ENCODE peak calls at places on chromosomes 2 and 18, in six cellular contexts. N is AG09309, K is kidney epithelial cell, C is choroid plexus epithelial cell, O is A549, I is left ventricle myocardium inferior. B is an unnamed sample.

GRCh38 chr2:201262718-201263117 is 2.4 kb downstream of the CASP8 start:
- DNase-seq in O (no peak), K (no peak), C (no peak), I (no peak), N (no peak), B (no peak)

GRCh38 chr2:75403991-75404428 is 156.7 kb downstream of the EVA1A start:
- DNase-seq in C (peak; percentile 77), K (peak; percentile 7), N (peak; percentile 14), O (peak; percentile 17), I (no peak), B (peak; percentile 62)

GRCh38 chr2:54891901-54892300 is 158.3 kb downstream of the RTN4 start:
- DNase-seq in C (no peak), O (no peak), N (no peak), I (no peak), K (no peak), B (no peak)

GRCh38 chr2:134398300-134398699 is 144.4 kb downstream of the MGAT5 start:
- DNase-seq in O (no peak), I (no peak), N (no peak), K (no peak), C (peak; percentile 83), B (peak; percentile 53)

GRCh38 chr2:41873102-41873501 is 174.7 kb upstream of the PKDCC start:
- DNase-seq in C (peak; percentile 51), O (no peak), I (no peak), N (no peak), K (no peak), B (no peak)

GRCh38 chr2:225196579-225196978 is 154.3 kb upstream of the DOCK10 start:
- DNase-seq in I (no peak), K (no peak), N (no peak), O (no peak), C (peak; percentile 39), B (peak; percentile 39)

GRCh38 chr18:79855147-79855910 is 57.6 kb downstream of the KCNG2 start:
- DNase-seq in I (no peak), K (no peak), N (no peak), C (no peak), O (no peak), B (no peak)

GRCh38 chr2:124607679-124608078 is 582.6 kb downstream of the CNTNAP5 start:
- DNase-seq in O (no peak), K (no peak), I (no peak), N (no peak), C (no peak), B (no peak)

GRCh38 chr2:174495365-174496012 is 8.7 kb upstream of the GPR155 start:
- DNase-seq in K (no peak), C (peak; percentile 18), N (no peak), O (no peak), I (no peak), B (no peak)

GRCh38 chr18:58476022-58476421 is 152.9 kb downstream of the ALPK2 start:
- DNase-seq in O (no peak), C (no peak), K (no peak), N (no peak), I (no peak), B (no peak)

GRCh38 chr2:224086226-224086911 is 47.3 kb upstream of the SERPINE2 start:
- DNase-seq in C (peak; percentile 89), N (peak; percentile 96), O (peak; percentile 57), I (no peak), K (peak; percentile 77), B (peak; percentile 99)

GRCh38 chr18:28062446-28062845 is 114.5 kb downstream of the CDH2 start:
- DNase-seq in K (no peak), N (peak; percentile 63), O (no peak), C (peak; percentile 41), I (no peak), B (no peak)

GRCh38 chr2:215899111-215900074 is 114.0 kb downstream of the MREG start:
- DNase-seq in C (no peak), N (peak; percentile 92), O (no peak), I (no peak), K (no peak), B (no peak)

DNA sequence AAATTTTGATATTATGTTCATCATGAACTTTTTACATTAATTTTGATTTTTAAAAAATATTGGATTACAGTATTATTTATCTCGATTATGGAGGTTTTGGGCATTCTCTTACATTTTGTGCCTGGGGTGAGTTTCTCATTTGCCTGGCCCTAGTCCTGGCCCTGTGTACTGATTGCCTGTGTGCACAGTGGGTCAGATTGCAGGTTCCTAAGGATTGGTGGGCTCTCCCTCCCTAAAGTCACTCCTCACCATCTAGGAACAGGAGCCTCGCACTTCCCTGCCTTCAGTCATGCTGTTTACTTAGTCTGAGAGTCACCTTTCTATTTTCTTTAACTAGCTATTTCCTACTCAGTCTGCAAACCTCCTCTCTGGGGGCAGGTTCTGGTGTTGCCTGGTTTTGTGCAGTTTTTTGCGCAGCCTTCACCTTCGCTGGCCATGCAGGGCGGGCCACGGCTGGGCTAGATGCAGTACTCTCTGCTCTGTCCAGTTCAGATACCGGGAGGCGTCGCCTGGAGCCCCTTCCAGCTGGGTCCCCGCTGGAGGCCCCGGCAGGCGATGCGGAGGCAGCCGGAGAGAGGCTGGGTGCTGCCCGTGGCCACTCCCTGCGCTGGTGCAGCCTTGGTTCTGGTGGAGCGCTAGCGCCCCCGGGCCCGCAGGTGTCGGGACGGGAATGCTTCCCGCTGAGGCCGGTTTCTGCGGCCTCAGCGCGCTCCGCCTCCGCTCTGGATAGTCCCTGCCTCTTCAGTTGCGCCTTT is 23.3 kb upstream of the MC5R start:
- DNase-seq in I (peak; percentile 62), K (no peak), C (peak; percentile 39), N (no peak), O (peak; percentile 58), B (peak; percentile 59)
- TF ChIP-seq CTCF in I (peak; percentile 68), K (peak; percentile 75), C (peak; percentile 41), N (peak; percentile 27), O (peak; percentile 63), B (peak; percentile 90)

GRCh38 chr2:147843864-147844690 is 752 bp upstream of the ACVR2A start:
- DNase-seq in O (peak; percentile 77), N (peak; percentile 56), I (peak; percentile 93), K (peak; percentile 38), C (peak; percentile 92), B (peak; percentile 69)
- H3K4me3 ChIP-seq in O (peak overlapping the region; percentile 81), N (peak overlapping the region; percentile 92), I (peak overlapping the region; percentile 81), K (peak overlapping the region; percentile 74), C (peak overlapping the region; percentile 78), B (peak overlapping the region; percentile 76)

GRCh38 chr2:192025607-192026006 is 169.1 kb downstream of the TMEFF2 start:
- DNase-seq in C (no peak), I (no peak), K (no peak), O (no peak), N (no peak), B (no peak)

GRCh38 chr2:192026064-192026715 is 168.5 kb downstream of the TMEFF2 start:
- DNase-seq in O (no peak), C (peak; percentile 20), K (no peak), I (no peak), N (no peak), B (no peak)

GRCh38 chr2:192026716-192027109 is 168.0 kb downstream of the TMEFF2 start:
- DNase-seq in N (no peak), O (no peak), K (no peak), I (no peak), C (no peak), B (no peak)

GRCh38 chr2:192030289-192030688 is 164.4 kb downstream of the TMEFF2 start:
- DNase-seq in C (peak; percentile 57), O (no peak), N (no peak), I (no peak), K (no peak), B (peak; percentile 40)

GRCh38 chr2:192029089-192029488 is 165.6 kb downstream of the TMEFF2 start:
- DNase-seq in O (no peak), K (no peak), C (peak; percentile 55), N (no peak), I (no peak), B (peak; percentile 48)
- TF ChIP-seq CTCF in O (no peak), K (peak; percentile 34), C (peak; percentile 49), N (peak; percentile 21), I (peak; percentile 11), B (peak; percentile 44)

DNA sequence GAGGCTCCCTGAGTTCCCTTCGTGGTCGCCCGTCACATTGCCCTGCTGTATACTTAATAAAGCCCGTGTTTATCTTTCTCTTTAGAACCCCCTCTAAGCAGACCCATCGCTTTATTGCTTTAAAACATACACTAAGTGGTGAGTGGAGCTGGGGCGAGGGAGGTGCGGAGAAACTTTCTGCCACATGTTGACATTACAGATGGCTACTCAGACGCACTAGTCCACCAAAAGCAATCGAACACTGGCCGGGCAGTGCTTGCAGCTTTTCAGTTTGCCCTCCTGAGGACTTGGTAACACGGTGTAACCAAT is 859 bp upstream of the COLEC12 start:
- DNase-seq in K (no peak), N (no peak), O (no peak), I (no peak), C (no peak), B (no peak)
- H3K4me3 ChIP-seq in K (no peak overlapping the region), N (no peak overlapping the region), O (no peak overlapping the region), I (peak overlapping the region; percentile 61), C (no peak overlapping the region), B (no peak overlapping the region)

DNA sequence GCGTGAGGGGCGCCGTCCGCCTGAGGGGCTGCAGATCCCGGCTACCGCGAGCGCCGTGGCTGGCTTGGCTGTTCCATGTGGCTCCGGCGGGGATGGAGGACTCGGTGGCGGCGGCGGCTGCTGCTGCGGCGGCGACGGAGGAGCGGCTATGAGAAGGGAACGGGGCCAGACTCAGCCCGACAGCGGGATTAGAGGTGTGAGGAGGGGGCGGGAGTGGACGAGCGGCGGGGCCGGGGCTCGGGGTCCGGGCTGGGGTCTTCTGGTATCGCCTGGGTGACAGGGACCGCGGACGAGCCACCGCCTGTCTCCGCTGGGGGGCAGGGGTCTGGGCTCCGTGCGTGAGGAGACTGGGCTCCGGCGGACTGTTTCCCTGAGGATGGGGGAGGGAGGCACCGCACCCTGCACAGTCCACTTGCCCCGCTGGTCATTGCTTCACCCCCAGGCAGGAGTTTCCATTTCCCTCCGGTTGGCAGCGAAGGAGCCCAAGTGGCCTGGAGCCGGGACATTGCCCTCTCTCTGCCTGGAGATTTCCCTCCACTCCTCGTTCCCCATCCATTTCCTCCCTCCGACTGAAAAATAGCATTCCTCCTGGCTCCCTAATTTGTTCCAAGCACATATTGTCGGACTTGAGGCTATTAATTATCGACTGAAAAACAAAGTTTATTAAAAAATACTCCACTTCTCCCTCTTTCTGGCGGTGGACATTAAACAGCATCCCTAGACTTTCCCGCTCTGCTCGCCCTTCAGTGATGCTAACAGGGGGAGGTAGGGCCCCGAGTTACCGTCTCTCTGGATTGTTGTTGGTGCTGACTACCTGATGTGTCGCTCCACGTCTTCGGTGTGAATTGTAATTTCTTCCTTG is 577 bp downstream of the EHBP1 start:
- DNase-seq in N (no peak), O (peak; percentile 73), K (no peak), I (peak; percentile 58), C (peak; percentile 30), B (peak; percentile 12)
- TF ChIP-seq CTCF in N (peak; percentile 29), O (peak; percentile 39), K (peak; percentile 30), I (peak; percentile 58), C (peak; percentile 24), B (peak; percentile 33)

DNA sequence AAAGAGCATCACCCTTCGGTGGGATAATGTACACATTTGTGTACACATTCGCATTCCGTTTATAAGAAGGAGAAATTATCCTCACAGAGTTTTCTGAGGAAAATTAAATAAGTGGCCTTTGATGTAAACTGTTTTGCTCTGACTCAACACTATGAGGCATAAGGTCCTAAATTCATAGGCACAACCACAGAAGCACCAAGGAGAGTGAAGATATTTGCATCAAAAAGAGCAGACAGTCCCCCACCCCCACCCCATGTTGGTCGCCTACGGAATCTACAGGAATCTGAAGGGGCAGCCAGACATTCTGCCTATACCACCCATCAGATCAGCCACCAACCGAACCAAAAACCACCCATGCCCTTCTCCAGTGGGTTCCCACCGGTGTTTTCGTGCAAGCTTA is 33.0 kb downstream of the BCL11A start:
- DNase-seq in K (no peak), N (no peak), I (no peak), C (no peak), O (no peak), B (no peak)
- H3K4me3 ChIP-seq in K (no peak overlapping the region), N (no peak overlapping the region), I (no peak overlapping the region), C (no peak overlapping the region), O (no peak overlapping the region), B (no peak overlapping the region)

GRCh38 chr2:230137902-230138539 is 69.3 kb upstream of the SLC16A14 start:
- DNase-seq in I (no peak), N (no peak), C (no peak), O (no peak), K (peak; percentile 44), B (peak; percentile 92)
- TF ChIP-seq CTCF in I (no peak), N (no peak), C (no peak), O (no peak), K (no peak), B (no peak)

B was measured in bronchial epithelial cell.